ENCODE peak calls at places on chromosomes 5 and 9, in seven cellular contexts. I, Q, H, O, W, E and A are unnamed samples.

GRCh38 chr9:69572611-69573010 is 99.6 kb downstream of the APBA1 start:
- DNase-seq in I (no peak), Q (no peak), H (no peak), O (no peak), W (no peak), E (no peak), A (no peak)

GRCh38 chr9:90927496-90927895 is 125.9 kb downstream of the SYK start:
- DNase-seq in I (no peak), Q (no peak), H (no peak), O (no peak), W (no peak), E (no peak), A (no peak)

GRCh38 chr5:114989512-114989911 is 180.2 kb downstream of the TRIM36 start:
- DNase-seq in I (no peak), Q (no peak), H (no peak), O (no peak), W (no peak), E (no peak), A (peak; percentile 66)

GRCh38 chr9:23938908-23939307 is 112.9 kb upstream of the ELAVL2 start:
- DNase-seq in I (no peak), Q (no peak), H (no peak), O (no peak), W (no peak), E (no peak), A (no peak)

GRCh38 chr9:4293293-4293931 is 6.5 kb downstream of the GLIS3 start:
- DNase-seq in I (peak; percentile 99), Q (no peak), H (no peak), O (no peak), W (peak; percentile 63), E (peak; percentile 67), A (no peak)

GRCh38 chr9:137237759-137238726 is 3.0 kb upstream of the TUBB4B start:
- DNase-seq in I (no peak), Q (no peak), H (no peak), O (no peak), W (no peak), E (no peak), A (peak; percentile 79)

GRCh38 chr5:147460380-147460779 is 49.5 kb downstream of the DPYSL3 start:
- DNase-seq in I (no peak), Q (no peak), H (no peak), O (no peak), W (no peak), E (no peak), A (no peak)

GRCh38 chr9:120711841-120712538 is 2.3 kb downstream of the MEGF9 start:
- DNase-seq in I (no peak), Q (peak; percentile 43), H (no peak), O (no peak), W (no peak), E (no peak), A (no peak)

GRCh38 chr5:80569961-80570786 is at the start of gene ANKRD34B:
- DNase-seq in I (peak; percentile 24), Q (peak; percentile 87), H (peak; percentile 53), O (no peak), W (peak; percentile 26), E (no peak), A (peak; percentile 91)

GRCh38 chr5:108164574-108164973 is 217.3 kb downstream of the FBXL17 start:
- DNase-seq in I (no peak), Q (no peak), H (no peak), O (no peak), W (no peak), E (no peak), A (no peak)

GRCh38 chr5:143585970-143586369 is 182.5 kb upstream of the NR3C1 start:
- DNase-seq in I (no peak), Q (no peak), H (no peak), O (no peak), W (no peak), E (no peak), A (no peak)

GRCh38 chr5:139062910-139063663 is 135.1 kb downstream of the SIL1 start:
- DNase-seq in I (no peak), Q (no peak), H (no peak), O (no peak), W (no peak), E (no peak), A (peak; percentile 23)

GRCh38 chr9:137435381-137435891 is 5.7 kb downstream of the ENTPD8 start:
- DNase-seq in I (no peak), Q (peak; percentile 66), H (peak; percentile 39), O (no peak), W (no peak), E (peak; percentile 58), A (no peak)

GRCh38 chr5:135318924-135319323 is 80.1 kb downstream of the MACROH2A1 start:
- DNase-seq in I (no peak), Q (no peak), H (no peak), O (no peak), W (peak; percentile 30), E (no peak), A (peak; percentile 32)

GRCh38 chr5:91535508-91535907 is 152.4 kb upstream of the ARRDC3 start:
- DNase-seq in I (no peak), Q (no peak), H (no peak), O (no peak), W (no peak), E (no peak), A (no peak)

GRCh38 chr5:135155616-135156214 is 121.7 kb upstream of the PITX1 start:
- DNase-seq in I (no peak), Q (no peak), H (no peak), O (no peak), W (no peak), E (no peak), A (peak; percentile 26)

GRCh38 chr9:107308461-107308860 is 25.4 kb downstream of the RAD23B start:
- DNase-seq in I (no peak), Q (no peak), H (no peak), O (no peak), W (no peak), E (no peak), A (no peak)

GRCh38 chr9:97905228-97905627 is 17.1 kb downstream of the TRMO start:
- DNase-seq in I (no peak), Q (no peak), H (no peak), O (peak; percentile 55), W (no peak), E (no peak), A (no peak)

GRCh38 chr9:76817489-76817888 is 53.3 kb downstream of the PCA3 start:
- DNase-seq in I (peak; percentile 73), Q (no peak), H (no peak), O (no peak), W (no peak), E (no peak), A (no peak)

GRCh38 chr9:114914139-114914538 is 16.3 kb downstream of the TNFSF8 start:
- DNase-seq in I (no peak), Q (no peak), H (no peak), O (no peak), W (no peak), E (no peak), A (no peak)

DNA sequence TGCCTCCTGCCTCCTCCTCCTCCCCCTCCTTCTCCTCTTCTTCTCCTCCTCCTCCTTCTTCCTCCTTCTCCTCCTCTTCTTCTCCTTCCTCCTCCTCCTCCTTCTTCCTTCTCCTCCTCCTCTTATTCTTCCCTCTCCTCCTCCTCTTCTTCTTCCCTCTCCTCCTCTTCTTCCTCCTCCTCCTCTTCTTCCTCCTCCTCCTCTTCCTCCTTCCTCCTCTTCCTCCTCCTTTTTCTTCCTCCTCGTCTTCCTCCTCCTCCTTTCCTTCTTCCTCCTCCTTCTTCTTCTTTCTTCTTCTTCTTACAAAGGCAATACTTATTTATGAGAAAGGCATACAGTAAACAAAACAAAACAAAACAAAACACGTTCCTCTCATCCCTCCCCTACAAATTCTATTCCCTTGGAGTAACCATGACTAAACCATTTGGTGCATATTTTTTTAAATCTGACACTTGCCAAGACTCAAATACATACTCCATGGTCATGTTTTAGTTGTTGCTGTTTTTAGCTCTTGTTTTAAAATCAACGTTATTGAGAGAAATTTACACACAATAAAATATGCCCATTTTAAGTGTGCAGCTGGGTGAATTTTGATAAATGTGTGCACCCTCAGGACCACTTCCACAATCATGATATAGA is 135.6 kb downstream of the FOXD1 start:
- DNase-seq in I (peak; percentile 61), Q (no peak), H (no peak), O (no peak), W (no peak), E (no peak), A (no peak)
- H3K27me3 ChIP-seq in I (no peaks in the 10 kb centered on the region), Q (peaks cover 98% of the 10 kb centered on the region), H (peaks cover 68% of the 10 kb centered on the region), O (peaks cover 11% of the 10 kb centered on the region), W (peaks cover 6% of the 10 kb centered on the region), E (peaks cover 68% of the 10 kb centered on the region), A (peaks cover 49% of the 10 kb centered on the region)

GRCh38 chr9:93132946-93133640 is 958 bp downstream of the NINJ1 start:
- DNase-seq in I (no peak), Q (peak; percentile 84), H (no peak), O (no peak), W (no peak), E (peak; percentile 78), A (peak; percentile 69)
- H3K4me1 ChIP-seq in I (peaks cover 17% of the 10 kb centered on the region), Q (peaks cover 41% of the 10 kb centered on the region), H (peaks cover 71% of the 10 kb centered on the region), O (peaks cover 50% of the 10 kb centered on the region), W (no peaks in the 10 kb centered on the region), E (peaks cover 92% of the 10 kb centered on the region), A (peaks cover 8% of the 10 kb centered on the region)

GRCh38 chr9:127711831-127712274 is 3.6 kb downstream of the PTRH1 start:
- DNase-seq in I (no peak), Q (no peak), H (no peak), O (no peak), W (no peak), E (no peak), A (peak; percentile 72)
- TF ChIP-seq CTCF in I (no peak), Q (no peak), H (no peak), O (no peak), W (no peak), E (no peak), A (peak; percentile 29)

DNA sequence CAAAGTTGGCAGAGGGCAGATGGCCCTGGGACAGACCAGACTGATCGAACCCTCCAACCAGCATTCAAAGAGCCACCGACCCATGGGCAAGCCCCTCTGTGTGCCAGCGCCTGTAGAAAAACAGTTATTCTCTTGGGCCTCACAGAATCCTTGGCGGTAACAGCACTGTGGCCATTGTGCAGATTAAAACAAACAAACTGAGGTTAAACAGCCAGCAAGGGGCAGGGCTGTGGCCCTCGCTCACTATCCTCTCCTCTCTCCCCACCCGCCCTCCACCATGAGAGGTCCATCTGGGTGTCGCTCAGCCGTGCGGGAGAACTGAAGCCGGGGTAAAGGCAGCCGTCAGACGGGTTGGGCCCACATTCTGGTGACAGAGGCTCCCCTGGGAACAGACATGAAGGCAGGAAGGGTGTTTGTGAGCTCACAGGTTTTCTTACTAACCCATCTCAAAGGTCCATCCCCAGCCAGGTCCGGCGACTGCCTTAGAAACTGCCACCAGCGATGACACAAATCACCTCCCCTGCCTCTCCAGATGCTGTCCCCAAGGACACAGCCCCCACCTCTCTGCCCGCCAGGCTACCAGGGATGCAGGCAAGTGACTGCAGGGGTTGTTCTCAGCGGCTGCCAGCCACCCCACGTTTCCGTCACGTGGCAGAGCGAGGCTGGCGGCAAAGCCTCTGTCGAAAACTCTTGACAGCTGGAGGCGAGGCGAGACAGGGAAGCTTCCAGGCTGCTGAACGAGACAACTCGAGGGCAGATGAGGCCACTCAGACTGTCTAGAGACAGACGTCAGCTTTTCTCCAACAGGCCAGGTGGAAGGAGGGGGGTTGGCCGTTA is 75.8 kb upstream of the SARDH start:
- DNase-seq in I (no peak), Q (peak; percentile 73), H (no peak), O (no peak), W (peak; percentile 74), E (no peak), A (no peak)
- H3K27me3 ChIP-seq in I (no peaks in the 10 kb centered on the region), Q (no peaks in the 10 kb centered on the region), H (no peaks in the 10 kb centered on the region), O (no peaks in the 10 kb centered on the region), W (no peaks in the 10 kb centered on the region), E (no peaks in the 10 kb centered on the region), A (no peaks in the 10 kb centered on the region)

GRCh38 chr5:36162810-36163486 is 11.0 kb downstream of the SKP2 start:
- DNase-seq in I (no peak), Q (no peak), H (no peak), O (no peak), W (no peak), E (no peak), A (no peak)
- H3K4me1 ChIP-seq in I (peaks cover under 1% of the 10 kb centered on the region), Q (no peaks in the 10 kb centered on the region), H (no peaks in the 10 kb centered on the region), O (no peaks in the 10 kb centered on the region), W (no peaks in the 10 kb centered on the region), E (no peaks in the 10 kb centered on the region), A (peaks cover 3% of the 10 kb centered on the region)